ENCODE peak calls at places on chromosome 20, in seven cellular contexts. One of them, this sample, is unnamed.

GRCh38 chr20:19780261-19780660 is 22.2 kb downstream of the RIN2 start:
- DNase-seq in brain microvascular endothelial cell: no peak
- DNase-seq in HepG2: no peak
- DNase-seq in uterus: no peak
- DNase-seq in stomach: no peak
- DNase-seq in AG04450: no peak
- DNase-seq in A549: no peak
- DNase-seq in this sample: no peak

GRCh38 chr20:32028647-32029372 is 18.6 kb downstream of the CCM2L start:
- DNase-seq in AG04450: no peak
- DNase-seq in brain microvascular endothelial cell: no peak
- DNase-seq in stomach: no peak
- DNase-seq in A549: no peak
- DNase-seq in HepG2: peak; percentile 54
- DNase-seq in uterus: no peak
- DNase-seq in this sample: no peak

GRCh38 chr20:50007369-50007768 is 24.6 kb downstream of the SNAI1 start:
- DNase-seq in A549: no peak
- DNase-seq in HepG2: no peak
- DNase-seq in uterus: no peak
- DNase-seq in AG04450: no peak
- DNase-seq in stomach: no peak
- DNase-seq in brain microvascular endothelial cell: no peak
- DNase-seq in this sample: no peak

GRCh38 chr20:63635431-63636141 is 8.7 kb upstream of the GMEB2 start:
- DNase-seq in brain microvascular endothelial cell: no peak
- DNase-seq in uterus: no peak
- DNase-seq in AG04450: no peak
- DNase-seq in HepG2: no peak
- DNase-seq in stomach: peak; percentile 41
- DNase-seq in A549: no peak
- DNase-seq in this sample: no peak

GRCh38 chr20:63737940-63738686 is 1.5 kb upstream of the SLC2A4RG start:
- DNase-seq in brain microvascular endothelial cell: no peak
- DNase-seq in A549: no peak
- DNase-seq in uterus: no peak
- DNase-seq in HepG2: peak; percentile 90
- DNase-seq in AG04450: no peak
- DNase-seq in stomach: no peak
- DNase-seq in this sample: no peak

GRCh38 chr20:33522256-33522820 is 32.4 kb downstream of the CBFA2T2 start:
- DNase-seq in AG04450: no peak
- DNase-seq in brain microvascular endothelial cell: no peak
- DNase-seq in stomach: no peak
- DNase-seq in HepG2: no peak
- DNase-seq in uterus: no peak
- DNase-seq in A549: no peak
- DNase-seq in this sample: no peak

GRCh38 chr20:3358676-3359340 is 48.7 kb downstream of the DNAAF9 start:
- DNase-seq in stomach: no peak
- DNase-seq in brain microvascular endothelial cell: no peak
- DNase-seq in AG04450: no peak
- DNase-seq in uterus: no peak
- DNase-seq in HepG2: peak; percentile 36
- DNase-seq in A549: no peak
- DNase-seq in this sample: no peak

GRCh38 chr20:57013741-57014140 is 252.7 kb downstream of the BMP7 start:
- DNase-seq in uterus: no peak
- DNase-seq in AG04450: no peak
- DNase-seq in A549: no peak
- DNase-seq in stomach: no peak
- DNase-seq in HepG2: no peak
- DNase-seq in brain microvascular endothelial cell: no peak
- DNase-seq in this sample: no peak

GRCh38 chr20:9503530-9504251 is 10.7 kb upstream of the LAMP5 start:
- DNase-seq in brain microvascular endothelial cell: peak; percentile 43
- DNase-seq in uterus: no peak
- DNase-seq in stomach: no peak
- DNase-seq in HepG2: no peak
- DNase-seq in AG04450: no peak
- DNase-seq in A549: peak; percentile 10
- DNase-seq in this sample: no peak

GRCh38 chr20:51059862-51060261 is 37.0 kb upstream of the KCNG1 start:
- DNase-seq in uterus: no peak
- DNase-seq in AG04450: no peak
- DNase-seq in HepG2: no peak
- DNase-seq in brain microvascular endothelial cell: peak; percentile 45
- DNase-seq in A549: no peak
- DNase-seq in stomach: no peak
- DNase-seq in this sample: no peak

GRCh38 chr20:25081065-25081729 is 744 bp downstream of the VSX1 start:
- DNase-seq in A549: no peak
- DNase-seq in stomach: peak; percentile 28
- DNase-seq in uterus: no peak
- DNase-seq in brain microvascular endothelial cell: no peak
- DNase-seq in HepG2: no peak
- DNase-seq in AG04450: no peak
- DNase-seq in this sample: no peak

GRCh38 chr20:46350201-46350985 is 42.1 kb upstream of the CDH22 start:
- DNase-seq in brain microvascular endothelial cell: peak; percentile 95
- DNase-seq in uterus: no peak
- DNase-seq in HepG2: no peak
- DNase-seq in A549: peak; percentile 62
- DNase-seq in stomach: no peak
- DNase-seq in AG04450: peak; percentile 65
- DNase-seq in this sample: no peak

GRCh38 chr20:53748821-53749402 is 155.3 kb upstream of the ZNF217 start:
- DNase-seq in stomach: no peak
- DNase-seq in A549: peak; percentile 64
- DNase-seq in brain microvascular endothelial cell: no peak
- DNase-seq in uterus: no peak
- DNase-seq in AG04450: no peak
- DNase-seq in HepG2: no peak
- DNase-seq in this sample: no peak

GRCh38 chr20:3823881-3824280 is 3.5 kb downstream of the AP5S1 start:
- DNase-seq in HepG2: no peak
- DNase-seq in A549: no peak
- DNase-seq in uterus: no peak
- DNase-seq in brain microvascular endothelial cell: no peak
- DNase-seq in AG04450: no peak
- DNase-seq in stomach: no peak
- DNase-seq in this sample: no peak

GRCh38 chr20:63493563-63494020 is 5.3 kb downstream of the EEF1A2 start:
- DNase-seq in AG04450: no peak
- DNase-seq in HepG2: no peak
- DNase-seq in uterus: no peak
- DNase-seq in stomach: no peak
- DNase-seq in brain microvascular endothelial cell: no peak
- DNase-seq in A549: no peak
- DNase-seq in this sample: no peak

GRCh38 chr20:11394145-11394833 is 523.4 kb upstream of the BTBD3 start:
- DNase-seq in stomach: no peak
- DNase-seq in A549: no peak
- DNase-seq in AG04450: peak; percentile 75
- DNase-seq in HepG2: no peak
- DNase-seq in brain microvascular endothelial cell: peak; percentile 81
- DNase-seq in uterus: no peak
- DNase-seq in this sample: peak; percentile 84

GRCh38 chr20:51678041-51678697 is 90.0 kb downstream of the ATP9A start:
- DNase-seq in A549: no peak
- DNase-seq in uterus: peak; percentile 30
- DNase-seq in brain microvascular endothelial cell: no peak
- DNase-seq in stomach: no peak
- DNase-seq in AG04450: no peak
- DNase-seq in HepG2: no peak
- DNase-seq in this sample: no peak

GRCh38 chr20:31822421-31823330 is 3.5 kb downstream of the MYLK2 start:
- DNase-seq in A549: peak; percentile 62
- DNase-seq in stomach: peak; percentile 76
- DNase-seq in uterus: peak; percentile 83
- DNase-seq in brain microvascular endothelial cell: peak; percentile 55
- DNase-seq in AG04450: no peak
- DNase-seq in HepG2: peak; percentile 49
- DNase-seq in this sample: no peak

GRCh38 chr20:2394411-2395055 is 13.8 kb downstream of the TGM6 start:
- DNase-seq in HepG2: no peak
- DNase-seq in brain microvascular endothelial cell: no peak
- DNase-seq in uterus: no peak
- DNase-seq in A549: no peak
- DNase-seq in AG04450: no peak
- DNase-seq in stomach: no peak
- DNase-seq in this sample: no peak

GRCh38 chr20:49888341-49889244 is 26.7 kb downstream of the SPATA2 start:
- DNase-seq in AG04450: no peak
- DNase-seq in A549: peak; percentile 66
- DNase-seq in uterus: peak; percentile 47
- DNase-seq in HepG2: peak; percentile 69
- DNase-seq in brain microvascular endothelial cell: peak; percentile 58
- DNase-seq in stomach: peak; percentile 56
- DNase-seq in this sample: no peak

GRCh38 chr20:35225319-35226125 is 968 bp upstream of the MMP24 start:
- DNase-seq in uterus: no peak
- DNase-seq in A549: no peak
- DNase-seq in HepG2: no peak
- DNase-seq in AG04450: no peak
- DNase-seq in stomach: no peak
- DNase-seq in brain microvascular endothelial cell: no peak
- DNase-seq in this sample: no peak

GRCh38 chr20:23782366-23782983 is 31.7 kb upstream of the CST1 start:
- DNase-seq in uterus: no peak
- DNase-seq in HepG2: no peak
- DNase-seq in A549: peak; percentile 48
- DNase-seq in brain microvascular endothelial cell: peak; percentile 39
- DNase-seq in stomach: no peak
- DNase-seq in AG04450: no peak
- DNase-seq in this sample: no peak

GRCh38 chr20:38197217-38198008 is 32.3 kb upstream of the TGM2 start:
- DNase-seq in A549: no peak
- DNase-seq in AG04450: no peak
- DNase-seq in brain microvascular endothelial cell: no peak
- DNase-seq in uterus: no peak
- DNase-seq in HepG2: no peak
- DNase-seq in stomach: no peak
- DNase-seq in this sample: no peak
- H3K27ac ChIP-seq in A549: peak overlapping the region; percentile 46
- H3K27ac ChIP-seq in AG04450: no peak overlapping the region
- H3K27ac ChIP-seq in brain microvascular endothelial cell: no peak overlapping the region
- H3K27ac ChIP-seq in uterus: no peak overlapping the region
- H3K27ac ChIP-seq in HepG2: no peak overlapping the region
- H3K27ac ChIP-seq in stomach: no peak overlapping the region
- H3K27ac ChIP-seq in this sample: peak overlapping the region; percentile 29

GRCh38 chr20:59153832-59154231 is 9.8 kb upstream of the ZNF831 start:
- DNase-seq in stomach: no peak
- DNase-seq in uterus: no peak
- DNase-seq in AG04450: no peak
- DNase-seq in brain microvascular endothelial cell: no peak
- DNase-seq in HepG2: no peak
- DNase-seq in A549: no peak
- DNase-seq in this sample: no peak
- H3K27ac ChIP-seq in stomach: no peak overlapping the region
- H3K27ac ChIP-seq in uterus: no peak overlapping the region
- H3K27ac ChIP-seq in AG04450: no peak overlapping the region
- H3K27ac ChIP-seq in brain microvascular endothelial cell: no peak overlapping the region
- H3K27ac ChIP-seq in HepG2: no peak overlapping the region
- H3K27ac ChIP-seq in A549: no peak overlapping the region
- H3K27ac ChIP-seq in this sample: no peak overlapping the region

GRCh38 chr20:47356220-47356525 is 326 bp downstream of the ZMYND8 start:
- DNase-seq in HepG2: no peak
- DNase-seq in stomach: no peak
- DNase-seq in brain microvascular endothelial cell: no peak
- DNase-seq in A549: no peak
- DNase-seq in uterus: no peak
- DNase-seq in AG04450: no peak
- DNase-seq in this sample: no peak

GRCh38 chr20:47354388-47354709 is 2.1 kb downstream of the ZMYND8 start:
- DNase-seq in AG04450: no peak
- DNase-seq in brain microvascular endothelial cell: no peak
- DNase-seq in HepG2: no peak
- DNase-seq in stomach: no peak
- DNase-seq in uterus: no peak
- DNase-seq in A549: no peak
- DNase-seq in this sample: no peak

GRCh38 chr20:47353697-47354387 is 2.7 kb downstream of the ZMYND8 start:
- DNase-seq in stomach: no peak
- DNase-seq in A549: no peak
- DNase-seq in brain microvascular endothelial cell: no peak
- DNase-seq in uterus: no peak
- DNase-seq in AG04450: no peak
- DNase-seq in HepG2: no peak
- DNase-seq in this sample: no peak

GRCh38 chr20:47355489-47356219 is 845 bp downstream of the ZMYND8 start:
- DNase-seq in HepG2: no peak
- DNase-seq in stomach: no peak
- DNase-seq in AG04450: no peak
- DNase-seq in A549: no peak
- DNase-seq in brain microvascular endothelial cell: no peak
- DNase-seq in uterus: no peak
- DNase-seq in this sample: no peak

DNA sequence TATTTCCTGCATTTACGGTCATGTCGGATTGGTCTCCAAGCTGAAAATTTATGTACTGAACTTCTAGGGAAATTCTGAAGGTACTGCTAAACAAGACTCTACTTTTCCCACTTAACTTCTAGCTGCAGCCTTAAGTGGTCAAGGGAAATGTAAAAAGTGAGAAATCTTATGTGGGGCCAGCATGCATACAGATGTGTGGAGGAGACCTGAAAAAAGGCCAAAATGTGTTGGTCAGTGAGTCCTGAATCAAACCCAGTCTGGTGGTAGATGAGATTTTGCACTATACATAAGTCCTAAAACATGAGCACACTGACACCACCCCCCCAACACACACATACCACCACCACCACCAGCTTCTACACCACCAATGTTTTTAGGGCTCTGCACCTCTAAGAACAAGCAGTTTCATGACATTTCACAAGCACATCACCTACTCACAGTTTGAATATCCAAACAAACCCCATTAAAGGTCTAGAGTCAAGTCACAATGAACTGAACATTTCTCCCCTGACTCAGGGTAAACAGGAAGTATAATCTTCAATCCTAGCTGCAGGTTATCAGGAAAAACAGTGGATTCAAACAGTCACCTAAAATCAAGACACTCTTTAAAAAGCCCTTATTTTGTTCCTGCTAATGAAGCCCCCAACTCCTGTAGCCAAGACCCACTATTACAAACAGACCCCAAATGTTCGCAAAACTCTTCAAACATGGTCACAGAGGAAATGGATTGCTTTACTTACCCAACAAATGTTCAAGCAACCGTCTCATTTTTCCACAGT is 1.6 kb downstream of the ZMYND8 start:
- DNase-seq in HepG2: peak; percentile 70
- DNase-seq in stomach: no peak
- DNase-seq in brain microvascular endothelial cell: no peak
- DNase-seq in A549: peak; percentile 46
- DNase-seq in AG04450: no peak
- DNase-seq in uterus: no peak
- DNase-seq in this sample: no peak
- H3K27ac ChIP-seq in HepG2: peak overlapping the region; percentile 99
- H3K27ac ChIP-seq in stomach: peak overlapping the region; percentile 99
- H3K27ac ChIP-seq in brain microvascular endothelial cell: peak overlapping the region; percentile 92
- H3K27ac ChIP-seq in A549: peak overlapping the region; percentile 100
- H3K27ac ChIP-seq in AG04450: peak overlapping the region; percentile 84
- H3K27ac ChIP-seq in uterus: peak overlapping the region; percentile 94
- H3K27ac ChIP-seq in this sample: peak overlapping the region; percentile 100

GRCh38 chr20:17654649-17655285 is 27.3 kb downstream of the RRBP1 start:
- DNase-seq in AG04450: peak; percentile 21
- DNase-seq in stomach: no peak
- DNase-seq in HepG2: peak; percentile 53
- DNase-seq in A549: peak; percentile 37
- DNase-seq in uterus: peak; percentile 68
- DNase-seq in brain microvascular endothelial cell: peak; percentile 45
- DNase-seq in this sample: no peak
- H3K27ac ChIP-seq in AG04450: peak overlapping the region; percentile 39
- H3K27ac ChIP-seq in stomach: no peak overlapping the region
- H3K27ac ChIP-seq in HepG2: no peak overlapping the region
- H3K27ac ChIP-seq in A549: no peak overlapping the region
- H3K27ac ChIP-seq in uterus: peak overlapping the region; percentile 52
- H3K27ac ChIP-seq in brain microvascular endothelial cell: peak overlapping the region; percentile 34
- H3K27ac ChIP-seq in this sample: no peak overlapping the region

This sample was measured in epithelial cell of prostate.